ENCODE peak calls at places on chromosomes 11 and 22, in five cellular contexts. E is AG09309, Y is IMR-90, B is HT-29, G is omental fat pad. V is an unnamed sample.

GRCh38 chr11:61041755-61042518 is 60.4 kb upstream of the CD5 start:
- DNase-seq in E (no peak), Y (no peak), B (no peak), G (no peak), V (no peak)

GRCh38 chr11:86302092-86302793 is at the start of gene HIKESHI:
- DNase-seq in E (peak), Y (peak), B (peak), G (peak), V (peak)

GRCh38 chr11:133619973-133620372 is 87.7 kb upstream of the OPCML start:
- DNase-seq in E (no peak), Y (no peak), B (peak), G (no peak), V (no peak)

GRCh38 chr11:102604875-102605274 is 20.3 kb downstream of the MMP20 start:
- DNase-seq in E (no peak), Y (no peak), B (no peak), G (no peak), V (no peak)

GRCh38 chr11:113637636-113638035 is 68.5 kb downstream of the TMPRSS5 start:
- DNase-seq in E (no peak), Y (no peak), B (no peak), G (no peak), V (no peak)

GRCh38 chr11:45710561-45710960 is 45.1 kb upstream of the CHST1 start:
- DNase-seq in E (no peak), Y (no peak), B (no peak), G (no peak), V (no peak)

GRCh38 chr22:44407404-44408226 is 90.4 kb downstream of the RTL6 start:
- DNase-seq in E (no peak), Y (no peak), B (no peak), G (no peak), V (no peak)

GRCh38 chr11:94149435-94149834 is 20.8 kb downstream of the PANX1 start:
- DNase-seq in E (no peak), Y (peak), B (no peak), G (no peak), V (peak)

GRCh38 chr11:41446107-41446506 is 13.3 kb downstream of the LRRC4C start:
- DNase-seq in E (no peak), Y (no peak), B (no peak), G (no peak), V (peak)

GRCh38 chr11:65262381-65262680 is 569 bp downstream of the POLA2 start:
- DNase-seq in E (no peak), Y (no peak), B (no peak), G (peak), V (no peak)

GRCh38 chr11:73186886-73187285 is 31.2 kb upstream of the P2RY2 start:
- DNase-seq in E (no peak), Y (no peak), B (no peak), G (no peak), V (no peak)

GRCh38 chr22:24583221-24583971 is 9.5 kb downstream of the LRRC75B start:
- DNase-seq in E (no peak), Y (peak), B (peak), G (no peak), V (peak)

GRCh38 chr11:59551651-59552521 is 40.5 kb downstream of the OR4D9 start:
- DNase-seq in E (no peak), Y (peak), B (peak), G (no peak), V (peak)

GRCh38 chr22:49021926-49022815 is 805.5 kb downstream of the BRD1 start:
- DNase-seq in E (no peak), Y (no peak), B (no peak), G (no peak), V (no peak)

GRCh38 chr11:75103380-75104026 is 6.8 kb upstream of the OR2AT4 start:
- DNase-seq in E (peak), Y (peak), B (no peak), G (no peak), V (peak)

GRCh38 chr22:31776231-31776630 is 22.4 kb downstream of the DEPDC5 start:
- DNase-seq in E (no peak), Y (no peak), B (no peak), G (no peak), V (no peak)